ENCODE peak calls at places on chromosomes 6 and 20, in six cellular contexts. S is NCI-H345, W is posterior cingulate gyrus, R is cardiac muscle cell, P is hepatocyte, B is fibroblast of lung. G is an unnamed sample.

GRCh38 chr20:62714799-62715198 is 6.2 kb downstream of the NTSR1 start:
- DNase-seq in R (no peak), W (no peak), S (no peak), B (no peak), P (no peak), G (no peak)

GRCh38 chr6:43636312-43636667 is 650 bp downstream of the MAD2L1BP start:
- DNase-seq in S (no peak), P (peak), B (peak), W (no peak), R (peak), G (no peak)

GRCh38 chr6:8195040-8195713 is 92.8 kb upstream of the EEF1E1 start:
- DNase-seq in S (no peak), P (peak), R (peak), B (no peak), W (no peak), G (no peak)

GRCh38 chr6:3646616-3647362 is 104.7 kb downstream of the PXDC1 start:
- DNase-seq in S (no peak), W (no peak), P (no peak), R (no peak), B (no peak), G (no peak)

GRCh38 chr6:53943410-53943809 is 148.6 kb downstream of the LRRC1 start:
- DNase-seq in W (peak), R (no peak), B (peak), S (no peak), P (no peak), G (no peak)

GRCh38 chr6:141957271-141957670 is 175.5 kb upstream of the GJE1 start:
- DNase-seq in R (no peak), B (no peak), W (no peak), P (no peak), S (no peak), G (no peak)

GRCh38 chr6:12354499-12354898 is 64.3 kb downstream of the EDN1 start:
- DNase-seq in S (no peak), R (no peak), W (no peak), B (peak), P (peak), G (peak)

GRCh38 chr20:10673176-10673830 is 496 bp downstream of the JAG1 start:
- DNase-seq in S (peak), B (no peak), P (peak), R (peak), W (no peak), G (peak)

GRCh38 chr6:30067460-30068139 is 602 bp downstream of the PPP1R11 start:
- DNase-seq in W (no peak), P (peak), S (no peak), B (no peak), R (peak), G (no peak)

GRCh38 chr6:2940010-2940850 is 31.1 kb downstream of the SERPINB6 start:
- DNase-seq in R (no peak), W (no peak), B (no peak), P (no peak), S (no peak), G (no peak)

G was measured in T47D.